ENCODE peak calls at places on chromosomes 1 and 21, in five cellular contexts. S, N, C, M and I are unnamed samples.
A peak's percentile ranks its signal among the peaks of the same experiment; 100 is the strongest.

GRCh38 chr1:71269823-71270222 is 189.0 kb upstream of the ZRANB2 start:
- DNase-seq in S (no peak), N (no peak), C (no peak), M (no peak), I (no peak)

GRCh38 chr1:38327559-38327973 is 281.0 kb upstream of the POU3F1 start:
- DNase-seq in S (no peak), N (no peak), C (no peak), M (no peak), I (no peak)

GRCh38 chr1:25198731-25199231 is 33.5 kb downstream of the SYF2 start:
- DNase-seq in S (no peak), N (no peak), C (no peak), M (peak; percentile 82), I (no peak)

GRCh38 chr1:174768949-174769348 is 230.8 kb upstream of the CACYBP start:
- DNase-seq in S (no peak), N (no peak), C (no peak), M (no peak), I (no peak)

GRCh38 chr1:110326826-110327225 is 12.4 kb upstream of the RBM15 start:
- DNase-seq in S (no peak), N (no peak), C (no peak), M (no peak), I (no peak)

GRCh38 chr1:18166341-18166740 is 58.7 kb downstream of the IGSF21 start:
- DNase-seq in S (no peak), N (no peak), C (no peak), M (no peak), I (no peak)

GRCh38 chr1:41440321-41441090 is 44.0 kb downstream of the EDN2 start:
- DNase-seq in S (no peak), N (no peak), C (no peak), M (no peak), I (no peak)

GRCh38 chr1:29475256-29475800 is 239.0 kb downstream of the PTPRU start:
- DNase-seq in S (peak; percentile 43), N (peak; percentile 76), C (no peak), M (no peak), I (no peak)

GRCh38 chr1:205837380-205837970 is 12.5 kb downstream of the PM20D1 start:
- DNase-seq in S (no peak), N (no peak), C (no peak), M (no peak), I (no peak)

GRCh38 chr1:159970932-159971342 is 16.9 kb upstream of the SLAMF9 start:
- DNase-seq in S (no peak), N (peak; percentile 50), C (no peak), M (no peak), I (no peak)

GRCh38 chr1:170204121-170204520 is 58.4 kb downstream of the NTMT2 start:
- DNase-seq in S (no peak), N (no peak), C (no peak), M (no peak), I (no peak)

GRCh38 chr1:231420959-231421615 is 1.0 kb downstream of the EGLN1 start:
- DNase-seq in S (peak; percentile 28), N (peak; percentile 89), C (no peak), M (peak; percentile 75), I (peak; percentile 79)

GRCh38 chr1:205774277-205775014 is 836 bp downstream of the RAB29 start:
- DNase-seq in S (no peak), N (no peak), C (no peak), M (peak; percentile 25), I (peak; percentile 32)

GRCh38 chr1:235920596-235921375 is 54.1 kb upstream of the LYST start:
- DNase-seq in S (no peak), N (no peak), C (no peak), M (no peak), I (no peak)

GRCh38 chr1:208206092-208206698 is 38.0 kb downstream of the PLXNA2 start:
- DNase-seq in S (no peak), N (no peak), C (no peak), M (no peak), I (no peak)

GRCh38 chr1:245512980-245513578 is 358.3 kb downstream of the KIF26B start:
- DNase-seq in S (no peak), N (no peak), C (peak; percentile 31), M (peak; percentile 38), I (peak; percentile 9)

GRCh38 chr1:37673920-37674319 is 18.4 kb upstream of the CDCA8 start:
- DNase-seq in S (no peak), N (peak; percentile 86), C (no peak), M (no peak), I (no peak)

GRCh38 chr1:162905759-162906158 is 44.8 kb upstream of the CCDC190 start:
- DNase-seq in S (no peak), N (no peak), C (peak; percentile 39), M (no peak), I (no peak)

GRCh38 chr1:11414921-11415538 is 63.9 kb upstream of the DISP3 start:
- DNase-seq in S (no peak), N (no peak), C (no peak), M (no peak), I (no peak)

GRCh38 chr1:39842726-39843305 is 40.5 kb downstream of the TRIT1 start:
- DNase-seq in S (no peak), N (no peak), C (no peak), M (no peak), I (no peak)

GRCh38 chr1:206514821-206515387 is 7.6 kb downstream of the RASSF5 start:
- DNase-seq in S (no peak), N (no peak), C (no peak), M (no peak), I (no peak)

GRCh38 chr1:84758968-84759491 is 68.8 kb upstream of the SSX2IP start:
- DNase-seq in S (peak; percentile 44), N (no peak), C (no peak), M (no peak), I (no peak)

GRCh38 chr21:25329227-25329626 is 278.1 kb downstream of the MRPL39 start:
- DNase-seq in S (no peak), N (no peak), C (peak; percentile 20), M (no peak), I (no peak)

GRCh38 chr1:238438296-238439275 is 547.9 kb upstream of the ZP4 start:
- DNase-seq in S (no peak), N (no peak), C (no peak), M (no peak), I (no peak)

GRCh38 chr21:43273708-43274021 is 104.9 kb downstream of the CRYAA start:
- DNase-seq in S (no peak), N (no peak), C (no peak), M (no peak), I (no peak)

GRCh38 chr1:230142608-230143209 is 75.7 kb downstream of the GALNT2 start:
- DNase-seq in S (no peak), N (no peak), C (no peak), M (no peak), I (peak; percentile 37)

GRCh38 chr1:191279266-191279800 is 801.7 kb upstream of the BRINP3 start:
- DNase-seq in S (no peak), N (no peak), C (no peak), M (no peak), I (no peak)

GRCh38 chr1:241485145-241485544 is 34.4 kb downstream of the FH start:
- DNase-seq in S (no peak), N (no peak), C (no peak), M (no peak), I (no peak)

GRCh38 chr1:198493324-198493723 is 47.2 kb downstream of the ATP6V1G3 start:
- DNase-seq in S (no peak), N (no peak), C (no peak), M (no peak), I (no peak)

GRCh38 chr1:239361403-239361802 is 25.0 kb upstream of the CHRM3 start:
- DNase-seq in S (no peak), N (no peak), C (no peak), M (no peak), I (no peak)

GRCh38 chr1:181013144-181013543 is 9.5 kb downstream of the STX6 start:
- DNase-seq in S (no peak), N (no peak), C (no peak), M (peak; percentile 87), I (no peak)

GRCh38 chr1:214029796-214030195 is 42.0 kb downstream of the PROX1 start:
- DNase-seq in S (no peak), N (no peak), C (no peak), M (no peak), I (no peak)

GRCh38 chr1:116211294-116211693 is 100.1 kb downstream of the MAB21L3 start:
- DNase-seq in S (no peak), N (no peak), C (no peak), M (no peak), I (no peak)

GRCh38 chr21:42056996-42057689 is 14.0 kb upstream of the UMODL1 start:
- DNase-seq in S (no peak), N (no peak), C (no peak), M (no peak), I (no peak)

GRCh38 chr1:85579619-85580018 is 942 bp upstream of the CCN1 start:
- DNase-seq in S (peak; percentile 61), N (peak; percentile 90), C (no peak), M (no peak), I (no peak)

GRCh38 chr1:234610582-234611152 is 689 bp upstream of the IRF2BP2 start:
- DNase-seq in S (peak; percentile 94), N (peak; percentile 99), C (peak; percentile 89), M (peak; percentile 95), I (peak; percentile 93)

GRCh38 chr1:234613128-234613875 is 3.3 kb upstream of the IRF2BP2 start:
- DNase-seq in S (no peak), N (peak; percentile 81), C (no peak), M (peak; percentile 74), I (peak; percentile 77)

GRCh38 chr1:234611153-234611798 is 1.3 kb upstream of the IRF2BP2 start:
- DNase-seq in S (peak; percentile 63), N (no peak), C (no peak), M (peak; percentile 94), I (peak; percentile 89)

GRCh38 chr1:234612352-234613127 is 2.6 kb upstream of the IRF2BP2 start:
- DNase-seq in S (peak; percentile 94), N (peak; percentile 98), C (peak; percentile 78), M (peak; percentile 98), I (peak; percentile 98)

GRCh38 chr1:234611799-234612351 is 1.9 kb upstream of the IRF2BP2 start:
- DNase-seq in S (peak; percentile 56), N (peak; percentile 88), C (no peak), M (peak; percentile 60), I (peak; percentile 81)
- TF ChIP-seq POLR2A in S (no peak), N (no peak), C (no peak), M (no peak), I (no peak)

GRCh38 chr1:2564815-2565415 is 8.7 kb downstream of the TNFRSF14 start:
- DNase-seq in S (no peak), N (no peak), C (no peak), M (no peak), I (no peak)
- TF ChIP-seq POLR2A in S (no peak), N (no peak), C (no peak), M (no peak), I (no peak)

GRCh38 chr1:166703726-166704220 is 135.5 kb upstream of the POGK start:
- DNase-seq in S (no peak), N (no peak), C (no peak), M (no peak), I (no peak)
- TF ChIP-seq POLR2A in S (no peak), N (no peak), C (no peak), M (no peak), I (no peak)

GRCh38 chr1:3599816-3600215 is 11.5 kb downstream of the MEGF6 start:
- DNase-seq in S (no peak), N (no peak), C (no peak), M (peak; percentile 41), I (no peak)
- TF ChIP-seq POLR2A in S (no peak), N (no peak), C (no peak), M (no peak), I (no peak)